ENCODE peak calls at places on chromosomes 5 and 9, in nine cellular contexts. D is pancreas, E is fibroblast of the aortic adventitia, R is astrocyte of the spinal cord, U is cardiac muscle cell, N is GM06990, K is left lung, C is A549, P is fibroblast of pulmonary artery. O is an unnamed sample.

GRCh38 chr9:98658965-98659364 is 49.8 kb downstream of the GABBR2 start:
- DNase-seq in R (peak), D (no peak), U (peak), N (no peak), P (peak), K (no peak), C (no peak), E (peak), O (peak)

GRCh38 chr9:7206221-7206758 is 448.5 kb downstream of the KDM4C start:
- DNase-seq in P (no peak), U (no peak), D (no peak), E (no peak), N (no peak), K (no peak), C (no peak), R (no peak), O (no peak)

GRCh38 chr9:38017149-38017884 is 51.7 kb downstream of the SHB start:
- DNase-seq in R (peak), U (peak), K (peak), N (no peak), C (peak), E (peak), D (peak), P (peak), O (no peak)

GRCh38 chr5:83744851-83745250 is 24.2 kb upstream of the HAPLN1 start:
- DNase-seq in D (no peak), P (peak), C (no peak), N (no peak), U (no peak), K (no peak), E (peak), R (peak), O (peak)

GRCh38 chr5:180553530-180553929 is 37.8 kb downstream of the SCGB3A1 start:
- DNase-seq in K (no peak), D (no peak), C (no peak), N (no peak), R (no peak), U (no peak), P (no peak), E (no peak), O (no peak)

GRCh38 chr5:123285122-123286011 is 137.8 kb downstream of the CEP120 start:
- DNase-seq in K (peak), N (no peak), C (no peak), P (peak), U (peak), D (peak), E (peak), R (peak), O (no peak)

GRCh38 chr5:82975812-82976211 is 101.4 kb downstream of the TMEM167A start:
- DNase-seq in K (no peak), P (no peak), N (no peak), C (no peak), R (no peak), U (no peak), E (no peak), D (no peak), O (no peak)

GRCh38 chr9:91843623-91844111 is 106.4 kb downstream of the ROR2 start:
- DNase-seq in R (peak), E (peak), K (no peak), P (no peak), U (no peak), D (no peak), N (no peak), C (no peak), O (no peak)

GRCh38 chr9:28264368-28264767 is 691.1 kb upstream of the C9orf72 start:
- DNase-seq in D (no peak), E (peak), R (peak), K (no peak), C (no peak), U (peak), P (peak), N (no peak), O (no peak)

GRCh38 chr5:124745367-124746251 is 830 bp downstream of the ZNF608 start:
- DNase-seq in K (no peak), N (no peak), E (no peak), U (peak), C (no peak), D (no peak), R (peak), P (peak), O (no peak)

GRCh38 chr9:133976888-133977287 is 15.2 kb downstream of the VAV2 start:
- DNase-seq in C (no peak), E (no peak), U (no peak), P (no peak), R (no peak), D (peak), K (no peak), N (no peak), O (no peak)

GRCh38 chr5:160899735-160900134 is 47.7 kb upstream of the ATP10B start:
- DNase-seq in D (no peak), K (no peak), P (no peak), E (no peak), C (no peak), R (no peak), U (no peak), N (no peak), O (no peak)

GRCh38 chr9:120531683-120532300 is 48.2 kb downstream of the CDK5RAP2 start:
- DNase-seq in R (peak), K (no peak), U (peak), P (peak), C (peak), D (no peak), N (no peak), E (peak), O (no peak)

GRCh38 chr5:136201870-136202269 is 8.9 kb upstream of the SMIM32 start:
- DNase-seq in C (no peak), R (no peak), U (no peak), E (no peak), D (no peak), K (no peak), N (no peak), P (no peak), O (no peak)

GRCh38 chr9:7368410-7369292 is 430.9 kb downstream of the DMAC1 start:
- DNase-seq in R (no peak), U (peak), E (peak), C (no peak), K (no peak), N (no peak), D (no peak), P (peak), O (peak)

GRCh38 chr9:111456536-111456935 is 27.6 kb downstream of the ECPAS start:
- DNase-seq in C (no peak), E (peak), K (no peak), U (peak), R (no peak), D (no peak), N (no peak), P (peak), O (no peak)

GRCh38 chr5:95093211-95093610 is 191.7 kb downstream of the MCTP1 start:
- DNase-seq in U (no peak), N (no peak), P (no peak), D (no peak), R (no peak), K (no peak), C (no peak), E (no peak), O (no peak)

GRCh38 chr5:67502951-67503350 is 306.4 kb upstream of the CD180 start:
- DNase-seq in P (no peak), N (no peak), U (no peak), E (no peak), K (no peak), C (no peak), D (no peak), R (no peak), O (no peak)

GRCh38 chr5:131968396-131968954 is 23.0 kb upstream of the MEIKIN start:
- DNase-seq in N (no peak), C (no peak), D (no peak), U (peak), P (peak), E (peak), R (peak), K (no peak), O (no peak)

GRCh38 chr9:136703231-136703870 is 9.0 kb upstream of the DIPK1B start:
- DNase-seq in U (no peak), D (no peak), C (no peak), N (no peak), E (no peak), P (no peak), K (no peak), R (no peak), O (no peak)

GRCh38 chr9:134321957-134322741 is 4.1 kb upstream of the RXRA start:
- DNase-seq in K (peak), R (no peak), P (no peak), U (no peak), E (no peak), C (no peak), N (no peak), D (peak), O (no peak)

GRCh38 chr5:99033014-99033931 is 104.5 kb upstream of the CHD1 start:
- DNase-seq in E (peak), N (no peak), U (no peak), C (no peak), D (no peak), K (no peak), R (peak), P (no peak), O (no peak)

GRCh38 chr9:134525841-134526797 is 115.5 kb upstream of the COL5A1 start:
- DNase-seq in C (no peak), P (peak), D (peak), N (no peak), K (peak), E (peak), R (no peak), U (peak), O (no peak)

GRCh38 chr5:139251281-139251687 is 42.3 kb upstream of the MATR3 start:
- DNase-seq in N (peak), E (no peak), P (no peak), R (no peak), C (no peak), K (no peak), D (no peak), U (no peak), O (no peak)

DNA sequence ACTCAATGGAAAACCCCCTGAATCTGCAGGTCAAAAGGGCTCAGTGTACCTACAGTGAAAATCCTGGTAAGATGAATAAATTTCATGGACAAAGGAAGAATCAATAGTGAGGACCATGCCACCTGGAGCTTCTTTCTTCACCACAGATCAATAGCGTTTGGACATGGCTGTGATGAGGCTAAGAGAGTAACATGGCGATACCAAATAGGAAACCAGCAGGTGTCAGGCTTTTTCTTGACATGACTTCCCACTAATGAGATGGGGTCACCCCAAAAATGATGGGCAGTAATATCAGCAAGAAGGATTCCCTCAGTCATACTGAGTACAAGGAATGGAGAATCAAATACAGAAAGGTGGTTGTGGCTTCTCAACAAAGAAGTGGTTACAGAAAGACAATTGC is 208.5 kb upstream of the PLPPR1 start:
- DNase-seq in N (no peak), E (no peak), U (no peak), D (no peak), R (no peak), C (no peak), K (no peak), P (no peak), O (no peak)
- TF ChIP-seq CTCF in N (no peak), E (no peak), U (no peak), D (no peak), R (no peak), C (no peak), K (no peak), P (no peak), O (no peak)

GRCh38 chr5:61354199-61354598 is 22.1 kb downstream of the ZSWIM6 start:
- DNase-seq in N (no peak), E (no peak), C (no peak), D (no peak), K (no peak), P (no peak), R (no peak), U (no peak), O (no peak)
- H3K4me3 ChIP-seq in N (no peak), E (no peak), C (no peak), D (no peak), K (no peak), P (no peak), R (no peak), U (no peak), O (no peak)

GRCh38 chr5:151156732-151157402 is 712 bp downstream of the ANXA6 start:
- DNase-seq in N (peak), C (no peak), K (no peak), U (peak), D (no peak), E (no peak), P (no peak), R (peak), O (no peak)

GRCh38 chr5:151155777-151156731 is 1.5 kb downstream of the ANXA6 start:
- DNase-seq in C (no peak), D (peak), N (peak), K (no peak), R (peak), E (peak), U (peak), P (peak), O (peak)

GRCh38 chr5:151153300-151153699 is 4.3 kb downstream of the ANXA6 start:
- DNase-seq in N (peak), C (no peak), R (no peak), E (no peak), K (no peak), D (no peak), P (no peak), U (no peak), O (no peak)

GRCh38 chr5:151153766-151154272 is 3.8 kb downstream of the ANXA6 start:
- DNase-seq in E (no peak), P (no peak), N (peak), K (no peak), C (no peak), D (no peak), R (no peak), U (no peak), O (no peak)

DNA sequence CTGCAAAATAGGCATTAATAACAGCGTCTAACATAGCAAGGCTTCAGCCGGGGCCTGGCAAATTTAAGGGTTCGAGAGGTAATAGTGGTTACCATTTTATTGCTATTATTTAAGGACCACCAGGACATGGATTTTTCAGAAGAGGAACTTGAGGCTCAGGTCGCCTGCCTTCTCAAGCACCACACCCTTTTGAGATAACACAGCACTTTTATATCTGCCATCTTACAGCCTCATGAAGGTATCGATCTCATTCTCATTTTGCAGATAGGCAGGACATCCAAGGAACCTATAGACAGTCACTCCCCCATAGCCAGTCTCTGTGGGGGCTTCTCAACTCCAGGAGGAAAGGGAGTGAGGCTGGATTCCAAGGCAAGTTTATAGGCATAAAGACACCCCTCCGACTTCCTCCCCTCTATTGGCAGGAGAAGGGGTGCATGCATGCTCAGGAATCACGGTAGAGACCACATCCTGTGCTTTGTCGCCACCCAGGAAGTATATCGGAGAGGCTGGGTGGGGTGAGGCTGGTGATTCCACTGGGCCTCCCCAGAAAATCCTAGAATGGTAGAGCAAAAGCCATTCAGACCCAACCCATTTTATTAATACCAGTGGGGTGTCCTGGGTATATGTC is 2.3 kb downstream of the ANXA6 start:
- DNase-seq in D (no peak), R (no peak), U (peak), K (no peak), N (peak), E (no peak), C (no peak), P (no peak), O (no peak)
- TF ChIP-seq CTCF in D (no peak), R (no peak), U (no peak), K (no peak), N (no peak), E (no peak), C (no peak), P (no peak), O (no peak)

GRCh38 chr5:149935431-149935901 is 9.1 kb downstream of the PDE6A start:
- DNase-seq in P (no peak), C (no peak), U (no peak), E (no peak), N (no peak), R (no peak), D (no peak), K (no peak), O (no peak)

GRCh38 chr5:149930754-149931574 is 13.6 kb downstream of the PDE6A start:
- DNase-seq in N (no peak), U (no peak), D (no peak), R (no peak), K (no peak), E (no peak), P (no peak), C (no peak), O (no peak)

GRCh38 chr5:149932445-149933350 is 11.9 kb downstream of the PDE6A start:
- DNase-seq in C (peak), K (no peak), E (no peak), N (no peak), D (no peak), U (no peak), P (peak), R (no peak), O (no peak)

GRCh38 chr5:149931992-149932436 is 12.6 kb downstream of the PDE6A start:
- DNase-seq in R (no peak), D (no peak), K (no peak), E (no peak), C (no peak), U (no peak), P (no peak), N (no peak), O (no peak)

GRCh38 chr5:149930060-149930753 is 14.4 kb downstream of the PDE6A start:
- DNase-seq in C (no peak), U (peak), R (no peak), N (no peak), K (no peak), E (peak), D (no peak), P (peak), O (no peak)
- H3K4me3 ChIP-seq in C (no peak), U (no peak), R (no peak), N (no peak), K (no peak), E (peak), D (peak), P (peak), O (no peak)

GRCh38 chr5:15768936-15769335 is 269.0 kb downstream of the FBXL7 start:
- DNase-seq in U (no peak), C (no peak), P (no peak), K (no peak), E (no peak), R (no peak), D (no peak), N (no peak), O (no peak)
- TF ChIP-seq CTCF in U (no peak), C (no peak), P (no peak), K (no peak), E (no peak), R (no peak), D (no peak), N (no peak), O (no peak)

GRCh38 chr9:124042168-124042775 is 30.7 kb downstream of the LHX2 start:
- DNase-seq in C (no peak), E (no peak), R (no peak), N (no peak), U (no peak), K (no peak), D (no peak), P (no peak), O (no peak)

GRCh38 chr9:124044448-124044847 is 32.9 kb downstream of the LHX2 start:
- DNase-seq in P (no peak), U (no peak), C (no peak), K (no peak), R (no peak), N (no peak), D (no peak), E (no peak), O (no peak)

GRCh38 chr9:124040935-124041816 is 29.6 kb downstream of the LHX2 start:
- DNase-seq in C (peak), N (peak), D (peak), K (no peak), P (no peak), R (no peak), E (no peak), U (no peak), O (no peak)

GRCh38 chr9:124040186-124040920 is 28.8 kb downstream of the LHX2 start:
- DNase-seq in R (peak), P (peak), C (no peak), D (no peak), K (no peak), E (peak), N (no peak), U (peak), O (peak)

DNA sequence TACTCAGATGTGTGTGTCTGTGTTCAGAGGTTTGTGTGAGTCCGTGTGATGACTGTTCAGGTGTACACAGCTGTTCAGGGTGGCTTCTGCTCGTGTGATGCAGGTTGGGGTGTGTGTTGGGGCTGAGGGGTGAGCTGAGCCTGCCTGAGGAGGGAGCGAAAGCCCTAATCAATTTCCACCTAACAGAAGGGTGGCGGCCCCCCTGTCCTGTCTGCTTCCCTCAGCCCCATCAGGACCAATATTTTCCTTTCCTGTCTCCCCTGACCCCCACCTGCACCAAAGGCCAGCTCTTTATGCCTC is 30.2 kb downstream of the LHX2 start:
- DNase-seq in N (no peak), E (no peak), R (no peak), P (no peak), U (no peak), C (no peak), D (no peak), K (no peak), O (no peak)
- H3K4me3 ChIP-seq in N (no peak), E (no peak), R (no peak), P (no peak), U (no peak), C (no peak), D (no peak), K (no peak), O (no peak)

DNA sequence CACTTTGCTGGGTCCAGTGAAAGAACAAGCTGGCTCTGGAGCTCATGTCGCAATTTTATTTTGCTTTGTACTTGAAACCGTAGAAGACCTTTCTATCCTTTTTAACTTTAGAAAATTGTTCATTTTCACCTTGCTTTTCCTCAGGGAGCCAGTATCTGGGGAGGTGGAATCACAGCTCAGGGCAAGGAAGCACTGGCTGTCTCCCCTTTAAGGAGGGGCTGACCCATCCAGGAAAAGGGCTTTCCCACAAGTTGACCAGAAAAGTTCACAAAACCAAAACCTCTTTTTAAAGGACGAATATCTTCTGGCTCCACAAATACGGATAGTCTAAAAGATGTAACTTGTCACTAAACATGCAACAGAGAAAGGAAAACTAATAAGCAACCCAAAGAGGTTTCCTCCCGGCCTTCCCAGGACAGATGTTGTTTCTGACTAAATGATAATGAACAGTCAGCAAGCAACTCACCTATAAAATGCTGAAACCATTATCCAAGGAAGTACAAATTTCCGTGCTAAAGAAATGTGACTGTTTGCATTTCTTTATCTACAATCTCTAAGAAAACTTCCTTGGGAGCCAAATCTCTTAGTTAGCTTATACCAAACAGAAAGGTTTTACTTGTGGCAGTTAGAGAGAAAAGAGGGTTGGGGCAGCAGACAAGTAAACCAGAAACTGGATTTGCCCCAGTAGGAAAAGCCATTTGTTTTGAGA is 278.2 kb downstream of the PLK2 start:
- DNase-seq in E (no peak), N (no peak), U (no peak), K (no peak), P (no peak), D (no peak), R (no peak), C (no peak), O (no peak)
- TF ChIP-seq CTCF in E (no peak), N (no peak), U (no peak), K (no peak), P (no peak), D (no peak), R (no peak), C (no peak), O (no peak)